ENCODE peak calls at places on chromosome 20, in six cellular contexts. E, H, G, O, D and A are unnamed samples.

GRCh38 chr20:21505161-21505809 is 8.6 kb downstream of the NKX2-2 start:
- DNase-seq in G (peak; percentile 29), H (peak; percentile 59), E (peak; percentile 84), O (peak; percentile 38), D (peak; percentile 77), A (no peak)

GRCh38 chr20:24835195-24835594 is 113.9 kb upstream of the CST7 start:
- DNase-seq in O (no peak), E (no peak), G (no peak), H (no peak), D (no peak), A (no peak)

GRCh38 chr20:40319056-40319455 is 370.0 kb downstream of the MAFB start:
- DNase-seq in D (no peak), G (no peak), O (no peak), H (no peak), E (no peak), A (no peak)

GRCh38 chr20:32558526-32558925 is 26.6 kb downstream of the NOL4L start:
- DNase-seq in O (no peak), E (no peak), D (no peak), H (no peak), G (no peak), A (no peak)

GRCh38 chr20:63955281-63955845 is 853 bp downstream of the UCKL1 start:
- DNase-seq in G (no peak), H (peak; percentile 31), E (peak; percentile 49), D (no peak), O (no peak), A (no peak)

GRCh38 chr20:828987-829386 is 4.5 kb upstream of the FAM110A start:
- DNase-seq in D (no peak), O (no peak), E (no peak), G (no peak), H (no peak), A (no peak)

GRCh38 chr20:45781391-45781931 is 10.2 kb downstream of the WFDC3 start:
- DNase-seq in E (no peak), H (peak; percentile 90), D (no peak), O (no peak), G (peak; percentile 65), A (peak; percentile 84)

GRCh38 chr20:38073307-38074010 is 39.9 kb downstream of the RPRD1B start:
- DNase-seq in H (peak; percentile 98), G (peak; percentile 95), D (peak; percentile 33), O (peak; percentile 44), E (no peak), A (no peak)

GRCh38 chr20:3449319-3449718 is 21.5 kb upstream of the ATRN start:
- DNase-seq in G (no peak), D (no peak), E (no peak), O (no peak), H (no peak), A (no peak)

GRCh38 chr20:48638546-48638945 is 189.3 kb downstream of the PREX1 start:
- DNase-seq in G (peak; percentile 67), H (peak; percentile 86), E (no peak), O (no peak), D (no peak), A (no peak)

GRCh38 chr20:33915726-33916331 is 77.9 kb upstream of the RALY start:
- DNase-seq in G (no peak), D (peak; percentile 46), E (peak; percentile 61), O (no peak), H (peak; percentile 27), A (no peak)

GRCh38 chr20:41001497-41001896 is 27.1 kb upstream of the TOP1 start:
- DNase-seq in G (no peak), D (no peak), H (peak; percentile 68), E (no peak), O (no peak), A (no peak)

GRCh38 chr20:58081842-58082241 is 146.6 kb downstream of the ANKRD60 start:
- DNase-seq in E (no peak), G (no peak), O (no peak), H (peak; percentile 18), D (no peak), A (no peak)

GRCh38 chr20:49470922-49471321 is 11.5 kb downstream of the KCNB1 start:
- DNase-seq in G (no peak), H (no peak), D (no peak), E (no peak), O (no peak), A (no peak)

GRCh38 chr20:41534842-41535241 is 83.3 kb downstream of the CHD6 start:
- DNase-seq in O (no peak), G (peak; percentile 23), H (peak; percentile 33), E (no peak), D (no peak), A (no peak)

GRCh38 chr20:887137-887536 is 29.0 kb downstream of the ANGPT4 start:
- DNase-seq in E (no peak), H (no peak), O (no peak), G (no peak), D (no peak), A (no peak)

GRCh38 chr20:49452011-49452482 is 30.4 kb downstream of the KCNB1 start:
- DNase-seq in H (peak; percentile 47), O (no peak), E (no peak), G (no peak), D (no peak), A (no peak)

GRCh38 chr20:45933231-45934045 is 1.0 kb upstream of the PCIF1 start:
- DNase-seq in O (peak; percentile 67), D (peak; percentile 59), H (peak; percentile 75), G (peak; percentile 62), E (peak; percentile 46), A (no peak)

GRCh38 chr20:50848341-50848808 is 53.5 kb downstream of the BCAS4 start:
- DNase-seq in D (no peak), G (no peak), H (peak; percentile 17), O (peak; percentile 36), E (no peak), A (no peak)

GRCh38 chr20:57782631-57783041 is 72.8 kb upstream of the PMEPA1 start:
- DNase-seq in E (no peak), O (no peak), H (no peak), G (no peak), D (no peak), A (no peak)

GRCh38 chr20:33664762-33665144 is 2.0 kb upstream of the ACTL10 start:
- DNase-seq in E (no peak), O (no peak), G (no peak), D (no peak), H (no peak), A (no peak)

GRCh38 chr20:1810572-1810925 is 84.7 kb upstream of the SIRPA start:
- DNase-seq in D (no peak), E (no peak), O (no peak), H (no peak), G (no peak), A (no peak)

GRCh38 chr20:14830466-14830865 is 493.1 kb upstream of the FLRT3 start:
- DNase-seq in G (no peak), E (no peak), O (no peak), D (no peak), H (no peak), A (no peak)

GRCh38 chr20:18139832-18140231 is 2.2 kb downstream of the KAT14 start:
- DNase-seq in G (no peak), H (no peak), E (no peak), D (no peak), O (no peak), A (no peak)

GRCh38 chr20:64065973-64066341 is 3.0 kb downstream of the TCEA2 start:
- DNase-seq in E (no peak), H (peak; percentile 80), G (peak; percentile 54), D (peak; percentile 74), O (no peak), A (peak; percentile 10)

GRCh38 chr20:54132612-54133433 is 41.0 kb downstream of the CYP24A1 start:
- DNase-seq in H (peak; percentile 99), E (no peak), D (no peak), O (peak; percentile 66), G (peak; percentile 96), A (peak; percentile 100)

GRCh38 chr20:59435496-59435895 is 135.1 kb downstream of the EDN3 start:
- DNase-seq in D (no peak), O (no peak), E (no peak), H (no peak), G (no peak), A (no peak)

GRCh38 chr20:44208770-44209169 is 1.8 kb downstream of the OSER1 start:
- DNase-seq in O (no peak), G (no peak), H (peak; percentile 20), D (no peak), E (no peak), A (no peak)

GRCh38 chr20:8854566-8854965 is 214.3 kb upstream of the PLCB4 start:
- DNase-seq in H (peak; percentile 54), O (no peak), D (no peak), G (peak; percentile 58), E (no peak), A (no peak)

GRCh38 chr20:16713056-16713455 is 16.8 kb upstream of the SNRPB2 start:
- DNase-seq in E (no peak), G (no peak), D (no peak), O (no peak), H (no peak), A (no peak)

GRCh38 chr20:45011108-45011526 is 44.8 kb downstream of the STK4 start:
- DNase-seq in D (peak; percentile 36), O (peak; percentile 46), H (peak; percentile 82), E (peak; percentile 49), G (peak; percentile 80), A (no peak)

GRCh38 chr20:45592574-45593189 is 13.6 kb upstream of the WFDC8 start:
- DNase-seq in G (peak; percentile 32), D (peak; percentile 21), H (peak; percentile 58), E (no peak), O (no peak), A (no peak)